ENCODE peak calls at places on chromosomes 12 and 14, in ten cellular contexts. W is HFFc6, F is GM20000, V is type B pancreatic cell, D is progenitor cell of endocrine pancreas, C is Calu3, M is tibial artery, I is MM.1S, L is AG09309, A is endothelial cell. X is an unnamed sample.

GRCh38 chr14:72809063-72809462 is 84.8 kb downstream of the DPF3 start:
- DNase-seq in F (no peak), M (no peak), W (no peak), L (no peak), D (no peak), A (no peak), C (no peak), I (no peak), V (no peak), X (no peak)

GRCh38 chr12:10363922-10364838 is 25.7 kb downstream of the KLRK1 start:
- DNase-seq in M (peak; percentile 69), A (peak; percentile 12), V (no peak), F (peak; percentile 67), D (no peak), L (no peak), C (no peak), W (peak; percentile 12), I (peak; percentile 51), X (no peak)

GRCh38 chr12:119630223-119630781 is 36.7 kb downstream of the TMEM233 start:
- DNase-seq in W (no peak), D (no peak), A (no peak), V (no peak), C (no peak), M (no peak), L (no peak), F (no peak), I (no peak), X (no peak)

GRCh38 chr14:51929156-51929555 is 60.2 kb upstream of the RTRAF start:
- DNase-seq in D (no peak), W (peak; percentile 6), I (no peak), A (no peak), M (no peak), V (no peak), F (no peak), L (no peak), C (no peak), X (no peak)

GRCh38 chr12:131283191-131283861 is 329.6 kb downstream of the ADGRD1 start:
- DNase-seq in A (no peak), D (no peak), V (peak; percentile 15), L (no peak), I (no peak), M (no peak), F (no peak), W (no peak), C (no peak), X (no peak)

GRCh38 chr12:130280226-130280625 is 57.5 kb upstream of the PIWIL1 start:
- DNase-seq in V (no peak), L (no peak), I (peak; percentile 6), F (no peak), A (no peak), W (peak; percentile 3), M (no peak), D (no peak), C (no peak), X (no peak)

GRCh38 chr12:86662464-86662863 is 406.3 kb upstream of the MGAT4C start:
- DNase-seq in F (no peak), I (no peak), L (no peak), M (no peak), A (no peak), W (no peak), C (no peak), D (no peak), V (no peak), X (no peak)

GRCh38 chr14:22002860-22003284 is 329.3 kb upstream of the OR4E1 start:
- DNase-seq in A (peak; percentile 41), W (no peak), L (no peak), V (no peak), D (no peak), C (peak; percentile 39), I (peak; percentile 61), M (no peak), F (no peak), X (peak; percentile 63)

GRCh38 chr12:72018036-72018435 is 79.4 kb downstream of the TPH2 start:
- DNase-seq in V (no peak), W (no peak), I (no peak), D (no peak), F (no peak), L (no peak), M (no peak), A (no peak), C (no peak), X (no peak)

GRCh38 chr12:48296586-48297396 is 53.9 kb downstream of the ZNF641 start:
- DNase-seq in M (peak; percentile 83), L (peak; percentile 3), F (peak; percentile 26), A (peak; percentile 56), V (peak; percentile 72), C (peak; percentile 56), D (peak; percentile 43), I (peak; percentile 75), W (peak; percentile 66), X (peak; percentile 63)

GRCh38 chr12:2142068-2142467 is 89.3 kb downstream of the CACNA1C start:
- DNase-seq in I (no peak), M (no peak), L (no peak), A (no peak), F (no peak), W (no peak), D (no peak), C (no peak), V (no peak), X (no peak)

GRCh38 chr12:116958402-116959197 is 47.9 kb downstream of the FBXW8 start:
- DNase-seq in V (no peak), D (no peak), I (no peak), C (no peak), L (no peak), F (no peak), W (no peak), A (no peak), M (no peak), X (no peak)

GRCh38 chr12:116954700-116955381 is 44.1 kb downstream of the FBXW8 start:
- DNase-seq in W (no peak), D (no peak), F (no peak), A (no peak), I (no peak), M (peak; percentile 78), V (no peak), L (no peak), C (no peak), X (no peak)

GRCh38 chr12:116959198-116959460 is 48.4 kb downstream of the FBXW8 start:
- DNase-seq in D (no peak), V (no peak), F (no peak), W (no peak), A (no peak), C (no peak), L (no peak), M (no peak), I (no peak), X (no peak)

GRCh38 chr12:116959845-116960514 is 49.2 kb downstream of the FBXW8 start:
- DNase-seq in F (peak; percentile 66), A (no peak), I (peak; percentile 76), W (no peak), L (no peak), D (no peak), M (no peak), C (no peak), V (no peak), X (no peak)

DNA sequence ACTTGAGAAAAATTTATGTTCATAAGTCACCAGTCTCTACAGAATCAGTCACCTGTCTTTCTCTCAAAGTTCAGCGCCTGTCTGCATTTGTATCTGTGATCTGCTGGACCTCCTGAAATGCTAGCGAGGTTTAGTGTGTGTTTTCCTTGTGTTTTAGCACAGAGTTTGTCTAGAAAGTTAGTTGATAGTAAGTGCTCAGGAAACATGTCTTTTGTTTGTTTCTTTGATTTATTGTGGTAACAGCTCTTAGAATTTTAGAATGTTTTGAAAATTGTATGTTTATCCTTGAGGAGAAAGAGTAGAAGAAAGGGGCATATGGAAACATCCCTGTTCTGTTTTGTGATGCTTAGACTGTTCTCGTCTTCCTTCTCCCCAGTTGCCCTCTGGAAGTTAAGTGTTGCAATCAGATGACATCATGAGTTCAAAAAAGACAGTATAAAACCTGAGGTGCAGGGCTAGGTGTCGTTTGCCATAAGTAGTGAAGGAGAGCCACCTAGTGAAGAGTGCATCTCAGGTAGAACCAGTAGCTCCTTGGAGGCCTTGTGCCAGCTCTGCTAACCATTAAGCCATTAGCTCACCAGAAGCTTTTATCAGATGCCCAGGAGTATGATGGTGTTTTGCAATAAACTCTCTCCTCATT is 44.8 kb downstream of the FBXW8 start:
- DNase-seq in F (no peak), M (no peak), I (peak; percentile 64), V (no peak), W (no peak), C (peak; percentile 72), D (no peak), A (no peak), L (no peak), X (no peak)
- TF ChIP-seq CTCF in F (no peak), M (no peak), I (peak; percentile 48), V (no peak), W (no peak), C (no peak), D (no peak), A (no peak), L (no peak), X (no peak)

DNA sequence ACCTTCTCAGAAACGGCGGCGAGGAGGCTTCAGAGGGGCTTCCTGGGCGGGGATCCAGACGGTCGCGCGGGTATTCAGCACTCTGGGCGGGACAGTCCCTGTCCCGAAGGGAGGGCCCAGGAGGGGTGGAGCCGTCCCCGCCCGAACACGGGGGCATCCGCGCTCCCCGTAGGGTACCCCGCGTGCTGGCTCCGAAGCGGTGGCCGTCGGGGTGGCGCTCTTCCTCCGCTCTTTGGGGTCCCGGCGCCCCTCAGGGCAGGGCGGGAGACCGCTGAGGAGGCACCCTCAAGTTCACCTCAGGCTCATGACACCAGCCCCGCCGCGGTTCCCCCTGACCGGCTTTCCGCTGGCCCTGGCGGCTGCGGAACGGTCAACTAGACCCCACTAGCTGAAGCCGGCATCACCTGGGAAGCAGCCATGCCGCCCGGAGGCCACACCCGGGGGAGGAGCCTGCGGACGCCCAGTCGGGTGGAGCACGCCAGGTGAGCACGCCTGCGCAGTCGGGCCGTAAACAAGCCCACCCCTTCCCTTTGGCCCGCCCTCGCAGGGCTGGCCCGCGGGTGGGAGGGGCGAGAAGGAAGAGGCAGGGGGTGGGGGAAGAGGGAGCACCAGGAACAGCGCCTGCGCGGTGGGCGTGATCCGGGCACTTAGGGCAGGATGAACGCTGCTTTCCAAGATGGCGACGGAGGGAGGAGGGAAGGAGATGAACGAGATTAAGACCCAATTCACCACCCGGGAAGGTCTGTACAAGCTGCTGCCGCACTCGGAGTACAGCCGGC is at the start of gene WDR20:
- DNase-seq in L (peak; percentile 77), C (peak; percentile 99), I (peak; percentile 90), V (peak; percentile 99), F (peak; percentile 100), A (peak; percentile 98), M (peak; percentile 98), W (peak; percentile 93), D (peak; percentile 100), X (peak; percentile 99)
- TF ChIP-seq CTCF in L (no peak), C (no peak), I (no peak), V (no peak), F (peak; percentile 1), A (no peak), M (no peak), W (no peak), D (no peak), X (no peak)

GRCh38 chr12:114355389-114356088 is 50.4 kb downstream of the TBX5 start:
- DNase-seq in L (no peak), F (no peak), A (peak; percentile 42), W (no peak), C (no peak), D (no peak), V (no peak), I (no peak), M (no peak), X (no peak)
- TF ChIP-seq CTCF in L (peak; percentile 12), F (peak; percentile 10), A (peak; percentile 49), W (peak; percentile 58), C (no peak), D (peak; percentile 26), V (no peak), I (no peak), M (no peak), X (no peak)

GRCh38 chr14:91361236-91361811 is 56.3 kb downstream of the CCDC88C start:
- DNase-seq in L (peak; percentile 77), W (no peak), M (no peak), A (no peak), F (no peak), C (no peak), V (no peak), D (no peak), I (no peak), X (no peak)
- TF ChIP-seq CTCF in L (no peak), W (no peak), M (no peak), A (no peak), F (no peak), C (no peak), V (no peak), D (no peak), I (no peak), X (no peak)